ENCODE peak calls at places on chromosomes 12 and 14, in five cellular contexts. S is kidney epithelial cell; L is mucosa of descending colon; K is brain microvascular endothelial cell; P is naive thymus-derived CD4-positive, alpha-beta T cell. X is an unnamed sample.

GRCh38 chr14:53278602-53279506 is 125.7 kb upstream of the DDHD1 start:
- DNase-seq in P (no peak), S (no peak), K (peak; percentile 65), L (no peak), X (no peak)

GRCh38 chr12:30482650-30483049 is 213.0 kb downstream of the IPO8 start:
- DNase-seq in S (no peak), P (no peak), L (no peak), K (no peak), X (no peak)

GRCh38 chr12:80445083-80445482 is 1.0 kb downstream of the PTPRQ start:
- DNase-seq in S (no peak), P (no peak), L (no peak), K (no peak), X (no peak)

GRCh38 chr12:113860059-113860820 is 105.9 kb downstream of the RBM19 start:
- DNase-seq in P (no peak), S (no peak), L (no peak), K (no peak), X (no peak)

GRCh38 chr14:92609955-92610354 is 96.4 kb downstream of the RIN3 start:
- DNase-seq in K (no peak), L (no peak), P (no peak), S (no peak), X (no peak)

GRCh38 chr12:48744251-48745008 is 27.9 kb upstream of the CCNT1 start:
- DNase-seq in L (no peak), S (no peak), K (no peak), P (no peak), X (no peak)

GRCh38 chr14:21498540-21499526 is 12.3 kb downstream of the METTL3 start:
- DNase-seq in K (peak; percentile 43), P (peak; percentile 61), L (no peak), S (no peak), X (no peak)

GRCh38 chr14:68195126-68195525 is 375.5 kb downstream of the RAD51B start:
- DNase-seq in L (no peak), K (no peak), S (no peak), P (no peak), X (no peak)

GRCh38 chr14:99716091-99716849 is 32.2 kb downstream of the CYP46A1 start:
- DNase-seq in S (no peak), P (no peak), K (no peak), L (no peak), X (no peak)

GRCh38 chr14:57378661-57379060 is 11.7 kb upstream of the NAA30 start:
- DNase-seq in L (no peak), S (no peak), P (no peak), K (no peak), X (no peak)

GRCh38 chr12:89370850-89371249 is 18.5 kb upstream of the DUSP6 start:
- DNase-seq in L (no peak), S (peak; percentile 74), P (no peak), K (peak; percentile 79), X (no peak)

GRCh38 chr14:28494196-28494595 is 272.4 kb upstream of the FOXG1 start:
- DNase-seq in S (no peak), K (no peak), L (no peak), P (no peak), X (no peak)

GRCh38 chr12:42199007-42199406 is 39.0 kb downstream of the YAF2 start:
- DNase-seq in L (no peak), P (no peak), K (no peak), S (no peak), X (no peak)

GRCh38 chr12:128338344-128338743 is 71.4 kb downstream of the TMEM132C start:
- DNase-seq in K (no peak), P (no peak), S (no peak), L (no peak), X (no peak)

GRCh38 chr12:128994869-128995268 is 141.6 kb downstream of the GLT1D1 start:
- DNase-seq in S (no peak), L (no peak), P (no peak), K (no peak), X (no peak)

GRCh38 chr12:96206957-96207356 is 12.8 kb downstream of the ELK3 start:
- DNase-seq in L (no peak), S (no peak), P (no peak), K (no peak), X (no peak)
- H3K36me3 ChIP-seq in L (no peaks in the 10 kb centered on the region), S (peaks cover 1% of the 10 kb centered on the region), P (no peaks in the 10 kb centered on the region), K (peaks cover 14% of the 10 kb centered on the region), X (no peaks in the 10 kb centered on the region)

GRCh38 chr12:119780786-119781434 is 96.2 kb downstream of the CIT start:
- DNase-seq in P (no peak), K (peak; percentile 33), S (peak; percentile 29), L (no peak), X (no peak)
- H3K36me3 ChIP-seq in P (no peaks in the 10 kb centered on the region), K (no peaks in the 10 kb centered on the region), S (no peaks in the 10 kb centered on the region), L (no peaks in the 10 kb centered on the region), X (no peaks in the 10 kb centered on the region)

DNA sequence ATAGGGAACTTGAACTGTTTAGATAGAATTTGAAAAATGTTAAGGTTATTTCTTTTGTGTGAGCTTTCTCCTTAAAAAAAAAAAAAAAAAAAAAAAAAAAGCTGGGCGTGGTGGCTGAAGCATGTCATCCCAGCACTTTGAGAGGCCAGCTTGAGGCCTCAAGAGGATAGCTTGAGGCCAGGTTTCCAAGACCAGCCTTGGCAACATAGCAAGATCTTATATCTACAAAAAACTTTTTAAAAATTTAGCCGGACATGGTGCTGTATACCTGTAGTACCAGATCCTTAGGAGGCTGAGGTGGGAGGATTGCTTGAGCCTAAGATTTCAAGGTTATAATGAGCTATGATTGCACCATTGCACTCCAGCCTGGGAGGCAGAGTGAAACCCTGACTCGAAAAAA is 14.2 kb downstream of the CMAS start:
- DNase-seq in S (no peak), K (no peak), P (no peak), L (no peak), X (no peak)
- H3K36me3 ChIP-seq in S (no peaks in the 10 kb centered on the region), K (peaks cover 22% of the 10 kb centered on the region), P (peaks cover 31% of the 10 kb centered on the region), L (no peaks in the 10 kb centered on the region), X (peaks cover 38% of the 10 kb centered on the region)

GRCh38 chr14:76195003-76195402 is 43.3 kb downstream of the GPATCH2L start:
- DNase-seq in L (no peak), S (no peak), P (no peak), K (no peak), X (no peak)
- H3K36me3 ChIP-seq in L (no peaks in the 10 kb centered on the region), S (no peaks in the 10 kb centered on the region), P (peaks cover 62% of the 10 kb centered on the region), K (peaks cover 17% of the 10 kb centered on the region), X (peaks cover 62% of the 10 kb centered on the region)

GRCh38 chr12:49825971-49826421 is 2.2 kb downstream of the NCKAP5L start:
- DNase-seq in L (no peak), P (no peak), K (no peak), S (no peak), X (no peak)

GRCh38 chr12:49825360-49825970 is 2.7 kb downstream of the NCKAP5L start:
- DNase-seq in S (no peak), K (peak; percentile 37), L (peak; percentile 66), P (no peak), X (no peak)

GRCh38 chr12:49827351-49828099 is 688 bp downstream of the NCKAP5L start:
- DNase-seq in L (peak; percentile 74), P (peak; percentile 38), S (no peak), K (peak; percentile 21), X (peak; percentile 7)

GRCh38 chr12:49831717-49832116 is 3.5 kb upstream of the NCKAP5L start:
- DNase-seq in P (no peak), L (no peak), K (no peak), S (no peak), X (no peak)

GRCh38 chr12:49828143-49829091 is at the start of gene NCKAP5L:
- DNase-seq in P (peak; percentile 94), S (peak; percentile 81), K (peak; percentile 96), L (peak; percentile 97), X (peak; percentile 93)
- H3K36me3 ChIP-seq in P (no peaks in the 10 kb centered on the region), S (no peaks in the 10 kb centered on the region), K (no peaks in the 10 kb centered on the region), L (no peaks in the 10 kb centered on the region), X (no peaks in the 10 kb centered on the region)

X was measured in effector memory CD4-positive, alpha-beta T cell.